ENCODE peak calls at places on chromosomes 13 and 19, in eight cellular contexts. C is lung microvascular endothelial cell, S is astrocyte of the hippocampus, L is RPMI7951, P is left colon, Z is AG10803, U is thyroid gland, G is EL. A is an unnamed sample.
A peak's percentile ranks its signal among the peaks of the same experiment; 100 is the strongest.

GRCh38 chr13:26376430-26376829 is 122.5 kb downstream of the CDK8 start:
- DNase-seq in C (no peak), G (no peak), P (no peak), Z (no peak), U (no peak), S (no peak), L (no peak), A (no peak)

GRCh38 chr13:83265279-83265678 is 617.0 kb downstream of the SLITRK1 start:
- DNase-seq in S (no peak), G (no peak), Z (no peak), U (no peak), P (no peak), C (no peak), L (no peak), A (no peak)

GRCh38 chr19:16444273-16444597 is 27.5 kb downstream of the EPS15L1 start:
- DNase-seq in L (no peak), Z (no peak), C (no peak), S (no peak), P (no peak), G (no peak), U (no peak), A (no peak)

GRCh38 chr13:73090116-73090811 is 31.5 kb downstream of the KLF5 start:
- DNase-seq in U (peak; percentile 23), C (peak; percentile 86), P (peak; percentile 52), S (peak; percentile 84), L (peak; percentile 81), G (peak; percentile 88), Z (peak; percentile 62), A (no peak)

GRCh38 chr13:91323349-91323748 is 24.1 kb upstream of the MIR17HG start:
- DNase-seq in U (no peak), P (no peak), L (no peak), C (no peak), G (no peak), Z (no peak), S (no peak), A (no peak)

GRCh38 chr19:42140125-42140754 is 8.0 kb upstream of the POU2F2 start:
- DNase-seq in C (peak; percentile 79), U (peak; percentile 60), Z (peak; percentile 60), L (peak; percentile 65), G (peak; percentile 63), S (peak; percentile 90), P (peak; percentile 64), A (no peak)

GRCh38 chr19:33241530-33242101 is 16.0 kb upstream of the SLC7A10 start:
- DNase-seq in P (peak; percentile 57), C (peak; percentile 10), L (no peak), S (peak; percentile 18), U (peak; percentile 24), G (no peak), Z (no peak), A (no peak)

GRCh38 chr13:64900039-64900438 is 2330.1 kb downstream of the PCDH9 start:
- DNase-seq in U (no peak), G (no peak), L (no peak), C (no peak), P (no peak), S (no peak), Z (no peak), A (no peak)

GRCh38 chr19:50459067-50459456 is 17.2 kb upstream of the EMC10 start:
- DNase-seq in L (no peak), U (no peak), G (no peak), Z (no peak), S (no peak), P (no peak), C (no peak), A (no peak)

GRCh38 chr13:113207890-113208423 is 512 bp downstream of the PCID2 start:
- DNase-seq in U (peak; percentile 41), P (peak; percentile 54), C (peak; percentile 69), S (peak; percentile 71), Z (peak; percentile 54), L (peak; percentile 47), G (peak; percentile 61), A (no peak)

GRCh38 chr13:27536361-27537101 is 83.8 kb downstream of the LNX2 start:
- DNase-seq in L (no peak), Z (no peak), G (no peak), U (peak; percentile 86), S (no peak), C (no peak), P (no peak), A (no peak)

GRCh38 chr19:38385804-38386257 is 2.0 kb downstream of the GGN start:
- DNase-seq in P (no peak), G (no peak), C (no peak), Z (no peak), L (no peak), S (no peak), U (no peak), A (no peak)

GRCh38 chr13:51797664-51798488 is 6.1 kb downstream of the DHRS12 start:
- DNase-seq in P (peak; percentile 43), Z (peak; percentile 46), S (peak; percentile 86), L (peak; percentile 32), U (peak; percentile 89), G (peak; percentile 41), C (peak; percentile 70), A (peak; percentile 69)

GRCh38 chr19:46351241-46352041 is 4.6 kb downstream of the PPP5C start:
- DNase-seq in L (peak; percentile 15), G (peak; percentile 90), U (peak; percentile 97), Z (peak; percentile 70), P (peak; percentile 54), C (peak; percentile 55), S (peak; percentile 77), A (no peak)

GRCh38 chr13:33060815-33061214 is 44.6 kb downstream of the KL start:
- DNase-seq in Z (no peak), U (no peak), P (no peak), G (no peak), S (no peak), C (no peak), L (no peak), A (no peak)

GRCh38 chr19:15623711-15624318 is 8.8 kb downstream of the CYP4F8 start:
- DNase-seq in U (no peak), C (no peak), L (no peak), G (no peak), Z (no peak), P (peak; percentile 36), S (peak; percentile 5), A (no peak)

GRCh38 chr19:10552596-10553053 is 8.9 kb downstream of the ATG4D start:
- DNase-seq in C (no peak), Z (no peak), P (peak; percentile 36), L (no peak), G (no peak), S (peak; percentile 29), U (no peak), A (no peak)

GRCh38 chr19:43372462-43372861 is 19.0 kb downstream of the CD177 start:
- DNase-seq in G (peak; percentile 49), U (no peak), L (peak; percentile 36), C (peak; percentile 9), P (no peak), S (no peak), Z (no peak), A (no peak)

GRCh38 chr19:12655546-12655945 is 11.0 kb downstream of the MAN2B1 start:
- DNase-seq in S (no peak), G (no peak), U (no peak), C (no peak), L (no peak), Z (no peak), P (no peak), A (no peak)

GRCh38 chr19:18871543-18871942 is 24.4 kb downstream of the CERS1 start:
- DNase-seq in Z (no peak), G (no peak), S (no peak), P (no peak), U (no peak), L (no peak), C (no peak), A (no peak)

GRCh38 chr13:96661612-96662011 is 332.7 kb downstream of the OXGR1 start:
- DNase-seq in U (no peak), Z (no peak), G (no peak), S (no peak), L (no peak), C (no peak), P (no peak), A (no peak)

GRCh38 chr19:38693380-38694223 is 46.2 kb downstream of the ACTN4 start:
- DNase-seq in U (peak; percentile 34), L (peak; percentile 99), C (peak; percentile 78), S (peak; percentile 97), Z (peak; percentile 75), P (no peak), G (peak; percentile 96), A (no peak)

GRCh38 chr13:78680064-78680463 is 21.1 kb upstream of the OBI1 start:
- DNase-seq in U (no peak), L (no peak), G (no peak), S (no peak), C (no peak), Z (no peak), P (no peak), A (no peak)

GRCh38 chr19:16062789-16063188 is 13.5 kb upstream of the TPM4 start:
- DNase-seq in C (peak; percentile 48), G (peak; percentile 46), Z (no peak), S (no peak), P (peak; percentile 73), L (no peak), U (peak; percentile 30), A (no peak)

GRCh38 chr13:67125681-67126080 is 104.5 kb downstream of the PCDH9 start:
- DNase-seq in L (no peak), C (no peak), G (no peak), P (no peak), U (no peak), Z (no peak), S (no peak), A (no peak)

A was measured in NCI-H1930.